ENCODE peak calls at places on chromosomes 3 and 15, in six cellular contexts. One of them, this sample, is unnamed.

GRCh38 chr3:42708611-42709151 is 6.1 kb upstream of the HHATL start:
- DNase-seq in OCI-M1: no peak
- DNase-seq in neural crest cell: no peak
- DNase-seq in glutamatergic neuron: no peak
- DNase-seq in GM12865: no peak
- DNase-seq in Calu3: no peak
- DNase-seq in this sample: no peak

GRCh38 chr3:110710156-110710555 is 361.5 kb upstream of the NECTIN3 start:
- DNase-seq in glutamatergic neuron: no peak
- DNase-seq in OCI-M1: no peak
- DNase-seq in GM12865: no peak
- DNase-seq in Calu3: no peak
- DNase-seq in neural crest cell: no peak
- DNase-seq in this sample: no peak

GRCh38 chr3:55339390-55339789 is 147.7 kb downstream of the WNT5A start:
- DNase-seq in GM12865: no peak
- DNase-seq in neural crest cell: no peak
- DNase-seq in OCI-M1: no peak
- DNase-seq in Calu3: no peak
- DNase-seq in glutamatergic neuron: no peak
- DNase-seq in this sample: no peak

GRCh38 chr3:45558431-45558830 is 36.1 kb upstream of the LIMD1 start:
- DNase-seq in Calu3: no peak
- DNase-seq in glutamatergic neuron: no peak
- DNase-seq in neural crest cell: no peak
- DNase-seq in OCI-M1: no peak
- DNase-seq in GM12865: no peak
- DNase-seq in this sample: no peak

GRCh38 chr3:45908761-45909160 is 22.4 kb downstream of the CCR9 start:
- DNase-seq in OCI-M1: no peak
- DNase-seq in neural crest cell: no peak
- DNase-seq in GM12865: no peak
- DNase-seq in glutamatergic neuron: no peak
- DNase-seq in Calu3: no peak
- DNase-seq in this sample: no peak

GRCh38 chr3:126013742-126014141 is 44.8 kb downstream of the ROPN1B start:
- DNase-seq in OCI-M1: no peak
- DNase-seq in neural crest cell: no peak
- DNase-seq in Calu3: no peak
- DNase-seq in GM12865: no peak
- DNase-seq in glutamatergic neuron: no peak
- DNase-seq in this sample: no peak

GRCh38 chr15:58852347-58852746 is 81.1 kb downstream of the SLTM start:
- DNase-seq in Calu3: no peak
- DNase-seq in glutamatergic neuron: no peak
- DNase-seq in neural crest cell: no peak
- DNase-seq in GM12865: no peak
- DNase-seq in OCI-M1: peak; percentile 46
- DNase-seq in this sample: no peak

GRCh38 chr3:139388961-139389551 is 391 bp downstream of the COPB2 start:
- DNase-seq in OCI-M1: no peak
- DNase-seq in neural crest cell: no peak
- DNase-seq in glutamatergic neuron: no peak
- DNase-seq in Calu3: no peak
- DNase-seq in GM12865: peak; percentile 12
- DNase-seq in this sample: no peak

GRCh38 chr15:80207887-80208286 is 44.1 kb downstream of the CTXND1 start:
- DNase-seq in OCI-M1: no peak
- DNase-seq in neural crest cell: no peak
- DNase-seq in glutamatergic neuron: no peak
- DNase-seq in GM12865: no peak
- DNase-seq in Calu3: peak; percentile 16
- DNase-seq in this sample: no peak

GRCh38 chr15:98730860-98731711 is 82.7 kb downstream of the IGF1R start:
- DNase-seq in neural crest cell: no peak
- DNase-seq in OCI-M1: no peak
- DNase-seq in GM12865: no peak
- DNase-seq in glutamatergic neuron: no peak
- DNase-seq in Calu3: no peak
- DNase-seq in this sample: no peak

GRCh38 chr3:117734431-117734830 is 1024.9 kb downstream of the TUSC7 start:
- DNase-seq in neural crest cell: no peak
- DNase-seq in OCI-M1: no peak
- DNase-seq in glutamatergic neuron: no peak
- DNase-seq in GM12865: no peak
- DNase-seq in Calu3: peak; percentile 4
- DNase-seq in this sample: no peak

GRCh38 chr15:77610731-77611130 is 22.0 kb downstream of the LINGO1 start:
- DNase-seq in OCI-M1: no peak
- DNase-seq in neural crest cell: no peak
- DNase-seq in glutamatergic neuron: no peak
- DNase-seq in Calu3: no peak
- DNase-seq in GM12865: no peak
- DNase-seq in this sample: no peak

GRCh38 chr3:146187334-146187950 is 26.5 kb upstream of the PLOD2 start:
- DNase-seq in OCI-M1: peak; percentile 82
- DNase-seq in neural crest cell: peak; percentile 18
- DNase-seq in Calu3: peak; percentile 68
- DNase-seq in GM12865: peak; percentile 18
- DNase-seq in glutamatergic neuron: no peak
- DNase-seq in this sample: peak; percentile 29

GRCh38 chr15:55398243-55398642 is 9.9 kb downstream of the CCPG1 start:
- DNase-seq in glutamatergic neuron: no peak
- DNase-seq in Calu3: no peak
- DNase-seq in GM12865: no peak
- DNase-seq in neural crest cell: no peak
- DNase-seq in OCI-M1: no peak
- DNase-seq in this sample: no peak

GRCh38 chr3:105976211-105976610 is 107.4 kb upstream of the CBLB start:
- DNase-seq in glutamatergic neuron: no peak
- DNase-seq in OCI-M1: no peak
- DNase-seq in GM12865: no peak
- DNase-seq in Calu3: no peak
- DNase-seq in neural crest cell: no peak
- DNase-seq in this sample: no peak

GRCh38 chr3:85667744-85668143 is 709.0 kb downstream of the CADM2 start:
- DNase-seq in OCI-M1: no peak
- DNase-seq in glutamatergic neuron: no peak
- DNase-seq in neural crest cell: no peak
- DNase-seq in GM12865: no peak
- DNase-seq in Calu3: no peak
- DNase-seq in this sample: no peak

GRCh38 chr15:92599394-92599970 is 56.1 kb downstream of the FAM174B start:
- DNase-seq in GM12865: no peak
- DNase-seq in Calu3: no peak
- DNase-seq in neural crest cell: no peak
- DNase-seq in OCI-M1: no peak
- DNase-seq in glutamatergic neuron: no peak
- DNase-seq in this sample: no peak

GRCh38 chr15:88083828-88084760 is 172.4 kb downstream of the NTRK3 start:
- DNase-seq in neural crest cell: no peak
- DNase-seq in Calu3: no peak
- DNase-seq in OCI-M1: no peak
- DNase-seq in glutamatergic neuron: no peak
- DNase-seq in GM12865: no peak
- DNase-seq in this sample: no peak

GRCh38 chr15:78007965-78008886 is 69.3 kb downstream of the TBC1D2B start:
- DNase-seq in Calu3: peak; percentile 66
- DNase-seq in glutamatergic neuron: no peak
- DNase-seq in GM12865: no peak
- DNase-seq in neural crest cell: no peak
- DNase-seq in OCI-M1: no peak
- DNase-seq in this sample: no peak

GRCh38 chr3:53513556-53514190 is 19.3 kb downstream of the CACNA1D start:
- DNase-seq in neural crest cell: no peak
- DNase-seq in glutamatergic neuron: no peak
- DNase-seq in Calu3: peak; percentile 22
- DNase-seq in GM12865: peak; percentile 51
- DNase-seq in OCI-M1: peak; percentile 28
- DNase-seq in this sample: peak; percentile 21

GRCh38 chr3:165210132-165210531 is 13.9 kb upstream of the SLITRK3 start:
- DNase-seq in Calu3: no peak
- DNase-seq in neural crest cell: no peak
- DNase-seq in OCI-M1: peak; percentile 5
- DNase-seq in GM12865: no peak
- DNase-seq in glutamatergic neuron: no peak
- DNase-seq in this sample: peak; percentile 7

GRCh38 chr3:177337548-177338331 is 140.5 kb upstream of the TBL1XR1 start:
- DNase-seq in OCI-M1: no peak
- DNase-seq in GM12865: peak; percentile 91
- DNase-seq in Calu3: no peak
- DNase-seq in neural crest cell: no peak
- DNase-seq in glutamatergic neuron: no peak
- DNase-seq in this sample: no peak

GRCh38 chr3:126472277-126473006 is 3.2 kb downstream of the ZXDC start:
- DNase-seq in GM12865: no peak
- DNase-seq in Calu3: peak; percentile 89
- DNase-seq in OCI-M1: peak; percentile 81
- DNase-seq in glutamatergic neuron: no peak
- DNase-seq in neural crest cell: no peak
- DNase-seq in this sample: peak; percentile 12